ENCODE peak calls at places on chromosomes 2 and 18, in seven cellular contexts. V is H1, I is sigmoid colon, J is spleen, Q is ovary, D is HCT116, S is body of pancreas. B is an unnamed sample.

GRCh38 chr2:9300829-9301453 is 94.3 kb downstream of the ASAP2 start:
- DNase-seq in V (no peak), I (no peak), S (no peak), J (no peak), Q (no peak), D (no peak), B (no peak)

GRCh38 chr18:10231220-10231619 is 223.2 kb upstream of the APCDD1 start:
- DNase-seq in D (no peak), V (no peak), I (no peak), Q (no peak), S (no peak), J (no peak), B (no peak)

GRCh38 chr2:18791172-18791797 is 201.9 kb upstream of the NT5C1B start:
- DNase-seq in Q (no peak), V (no peak), J (no peak), D (no peak), I (peak), S (no peak), B (no peak)

GRCh38 chr2:63023444-63023843 is 27.2 kb upstream of the OTX1 start:
- DNase-seq in V (peak), J (no peak), D (peak), S (no peak), Q (no peak), I (no peak), B (peak)

GRCh38 chr18:25726278-25726677 is 364.1 kb downstream of the SS18 start:
- DNase-seq in J (no peak), Q (no peak), V (no peak), I (no peak), D (no peak), S (no peak), B (no peak)

GRCh38 chr2:17864676-17865075 is 13.8 kb upstream of the KCNS3 start:
- DNase-seq in V (no peak), D (no peak), I (no peak), Q (no peak), J (no peak), S (no peak), B (no peak)

GRCh38 chr18:59851784-59852399 is 47.9 kb upstream of the PMAIP1 start:
- DNase-seq in S (no peak), J (no peak), I (peak), Q (no peak), V (no peak), D (no peak), B (no peak)

GRCh38 chr2:101036562-101036961 is 34.5 kb downstream of the RPL31 start:
- DNase-seq in S (no peak), I (no peak), J (no peak), V (no peak), D (no peak), Q (no peak), B (peak)

GRCh38 chr18:51867767-51868166 is 472.2 kb upstream of the DCC start:
- DNase-seq in S (no peak), I (no peak), V (no peak), Q (no peak), J (no peak), D (no peak), B (peak)

GRCh38 chr2:210873631-210874030 is 317.2 kb downstream of the CPS1 start:
- DNase-seq in Q (no peak), V (no peak), I (no peak), J (no peak), D (no peak), S (no peak), B (no peak)

GRCh38 chr18:44765451-44765850 is 84.8 kb downstream of the SETBP1 start:
- DNase-seq in V (no peak), I (no peak), Q (no peak), S (no peak), J (no peak), D (no peak), B (no peak)

GRCh38 chr2:11904029-11904428 is 157.6 kb downstream of the LPIN1 start:
- DNase-seq in I (no peak), J (peak), V (no peak), S (no peak), D (no peak), Q (no peak), B (no peak)

GRCh38 chr2:167253025-167253424 is 364.7 kb downstream of the XIRP2 start:
- DNase-seq in Q (no peak), D (no peak), S (no peak), V (no peak), I (no peak), J (no peak), B (no peak)

GRCh38 chr2:215847718-215848117 is 165.6 kb downstream of the MREG start:
- DNase-seq in I (no peak), Q (no peak), S (no peak), J (no peak), D (no peak), V (no peak), B (no peak)

GRCh38 chr2:9975805-9976447 is 24.4 kb downstream of the GRHL1 start:
- DNase-seq in S (peak), V (no peak), D (peak), J (no peak), Q (peak), I (no peak), B (peak)

GRCh38 chr2:70010222-70011111 is 49.0 kb upstream of the ASPRV1 start:
- DNase-seq in V (no peak), D (no peak), J (no peak), Q (peak), S (no peak), I (no peak), B (peak)

GRCh38 chr18:56221195-56222065 is 417.0 kb downstream of the TXNL1 start:
- DNase-seq in J (no peak), D (no peak), V (no peak), I (no peak), S (peak), Q (no peak), B (no peak)

GRCh38 chr18:53070706-53071105 is 730.7 kb downstream of the DCC start:
- DNase-seq in Q (no peak), V (no peak), S (no peak), I (no peak), D (no peak), J (no peak), B (no peak)

GRCh38 chr18:48671561-48671945 is 132.7 kb downstream of the CTIF start:
- DNase-seq in S (no peak), I (no peak), J (no peak), Q (no peak), D (no peak), V (no peak), B (no peak)

GRCh38 chr2:217667545-217667944 is 335.2 kb downstream of the TNS1 start:
- DNase-seq in S (no peak), V (no peak), Q (no peak), J (no peak), D (no peak), I (no peak), B (no peak)

GRCh38 chr18:906416-907170 is 1.9 kb downstream of the ADCYAP1 start:
- DNase-seq in S (no peak), V (peak), Q (no peak), D (no peak), I (no peak), J (no peak), B (no peak)

GRCh38 chr2:23425338-23425871 is 40.4 kb downstream of the KLHL29 start:
- DNase-seq in J (peak), V (no peak), S (no peak), Q (no peak), D (no peak), I (peak), B (no peak)

GRCh38 chr2:238635637-238636036 is 208.9 kb downstream of the ASB1 start:
- DNase-seq in V (no peak), J (no peak), Q (no peak), I (peak), S (no peak), D (no peak), B (no peak)

GRCh38 chr2:63942788-63943187 is 76.4 kb downstream of the VPS54 start:
- DNase-seq in I (no peak), J (no peak), S (no peak), D (no peak), Q (no peak), V (no peak), B (no peak)

GRCh38 chr2:30491225-30491624 is 44.2 kb downstream of the LCLAT1 start:
- DNase-seq in I (no peak), V (no peak), D (no peak), Q (no peak), S (no peak), J (no peak), B (no peak)

GRCh38 chr2:130332271-130333073 is 10.2 kb upstream of the IMP4 start:
- DNase-seq in S (peak), D (peak), V (peak), J (peak), I (peak), Q (peak), B (peak)
- TF ChIP-seq POLR2A in S (no peak), D (no peak), V (no peak), J (no peak), I (no peak), Q (no peak), B (no peak)

GRCh38 chr18:62716679-62717058 is 1.3 kb downstream of the PHLPP1 start:
- DNase-seq in V (no peak), J (peak), I (peak), S (peak), D (no peak), Q (peak), B (peak)
- TF ChIP-seq POLR2A in V (no peak), J (no peak), I (no peak), S (no peak), D (no peak), Q (no peak), B (no peak)

GRCh38 chr2:79120194-79120713 is at the start of gene REG1A:
- DNase-seq in D (no peak), S (peak), V (no peak), I (no peak), J (no peak), Q (no peak), B (no peak)
- TF ChIP-seq POLR2A in D (no peak), S (peak), V (no peak), I (no peak), J (no peak), Q (no peak), B (no peak)

GRCh38 chr2:175004980-175005832 is at the start of gene CHN1:
- DNase-seq in J (peak), S (peak), Q (peak), V (no peak), D (no peak), I (peak), B (peak)
- TF ChIP-seq POLR2A in J (no peak), S (no peak), Q (peak), V (peak), D (no peak), I (no peak), B (no peak)

GRCh38 chr2:74199275-74199701 is 873 bp downstream of the MTHFD2 start:
- DNase-seq in D (no peak), I (no peak), Q (no peak), S (no peak), V (no peak), J (no peak), B (no peak)

GRCh38 chr2:74197983-74198460 is 393 bp upstream of the MTHFD2 start:
- DNase-seq in S (no peak), I (peak), J (no peak), V (no peak), Q (no peak), D (peak), B (no peak)

GRCh38 chr2:74199871-74200305 is 1.5 kb downstream of the MTHFD2 start:
- DNase-seq in J (no peak), D (no peak), V (no peak), Q (no peak), I (no peak), S (no peak), B (peak)

GRCh38 chr2:74197049-74197448 is 1.4 kb upstream of the MTHFD2 start:
- DNase-seq in I (no peak), J (no peak), V (no peak), D (no peak), S (no peak), Q (no peak), B (peak)

DNA sequence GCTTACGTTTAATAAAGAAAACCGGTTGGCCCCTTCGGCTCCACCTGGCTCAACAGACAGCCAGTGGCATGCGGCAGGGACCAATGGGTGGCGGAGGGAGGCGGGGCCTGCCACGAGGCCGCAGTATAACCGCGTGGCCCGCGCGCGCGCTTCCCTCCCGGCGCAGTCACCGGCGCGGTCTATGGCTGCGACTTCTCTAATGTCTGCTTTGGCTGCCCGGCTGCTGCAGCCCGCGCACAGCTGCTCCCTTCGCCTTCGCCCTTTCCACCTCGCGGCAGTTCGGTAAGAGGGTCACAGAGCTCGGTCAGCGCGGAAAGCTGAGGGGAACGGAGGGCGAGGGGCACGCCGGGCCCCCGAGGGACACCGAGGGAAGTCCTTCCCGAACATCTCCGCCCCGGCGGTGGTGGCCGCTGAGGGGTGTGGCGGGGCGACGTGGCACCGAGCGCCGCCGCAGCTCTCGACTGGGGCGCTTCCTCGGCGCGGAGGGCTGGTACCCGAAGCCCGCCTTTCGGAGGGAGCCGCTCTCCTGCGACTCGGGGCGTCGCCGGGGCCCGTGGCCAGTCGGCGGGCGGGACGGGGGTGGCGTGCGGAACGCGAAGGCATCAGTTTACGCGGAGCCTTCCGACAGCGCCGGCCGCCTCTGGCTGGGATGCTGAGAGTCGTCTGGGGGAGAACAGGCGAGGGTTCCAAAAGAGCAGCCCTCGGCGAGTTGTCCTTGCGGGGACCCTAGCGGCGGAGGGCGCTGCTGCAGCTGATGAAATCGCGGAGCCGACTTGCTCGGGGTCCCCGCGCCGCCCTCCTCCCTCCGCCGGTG is at the start of gene MTHFD2:
- DNase-seq in V (peak), D (peak), Q (peak), J (peak), I (peak), S (peak), B (peak)
- TF ChIP-seq POLR2A in V (peak), D (peak), Q (peak), J (peak), I (peak), S (peak), B (peak)